ENCODE peak calls at places on chromosome 13, in five cellular contexts. One of them, this sample, is unnamed.

GRCh38 chr13:29922896-29923295 is 72.5 kb upstream of the UBL3 start:
- DNase-seq in amygdala: no peak
- DNase-seq in tibial artery: no peak
- DNase-seq in NCI-H2171 treated with DMSO at 0.1 percent for 48 hours: no peak
- DNase-seq in neural progenitor cell: no peak
- DNase-seq in this sample: no peak

GRCh38 chr13:26962671-26963070 is 202.1 kb upstream of the GPR12 start:
- DNase-seq in neural progenitor cell: no peak
- DNase-seq in tibial artery: no peak
- DNase-seq in NCI-H2171 treated with DMSO at 0.1 percent for 48 hours: no peak
- DNase-seq in amygdala: no peak
- DNase-seq in this sample: no peak

GRCh38 chr13:110836600-110836903 is 78.3 kb downstream of the ANKRD10 start:
- DNase-seq in neural progenitor cell: no peak
- DNase-seq in NCI-H2171 treated with DMSO at 0.1 percent for 48 hours: no peak
- DNase-seq in tibial artery: no peak
- DNase-seq in amygdala: no peak
- DNase-seq in this sample: no peak

GRCh38 chr13:94065741-94066140 is 413.7 kb downstream of the DCT start:
- DNase-seq in tibial artery: no peak
- DNase-seq in NCI-H2171 treated with DMSO at 0.1 percent for 48 hours: no peak
- DNase-seq in neural progenitor cell: no peak
- DNase-seq in amygdala: no peak
- DNase-seq in this sample: no peak

GRCh38 chr13:80988752-80989151 is 647.8 kb upstream of the SPRY2 start:
- DNase-seq in tibial artery: no peak
- DNase-seq in amygdala: no peak
- DNase-seq in neural progenitor cell: peak
- DNase-seq in NCI-H2171 treated with DMSO at 0.1 percent for 48 hours: no peak
- DNase-seq in this sample: peak

GRCh38 chr13:99131410-99131809 is 69.2 kb upstream of the UBAC2 start:
- DNase-seq in NCI-H2171 treated with DMSO at 0.1 percent for 48 hours: no peak
- DNase-seq in tibial artery: no peak
- DNase-seq in neural progenitor cell: no peak
- DNase-seq in amygdala: no peak
- DNase-seq in this sample: no peak

GRCh38 chr13:25217023-25217909 is 45.2 kb upstream of the AMER2 start:
- DNase-seq in amygdala: no peak
- DNase-seq in tibial artery: no peak
- DNase-seq in NCI-H2171 treated with DMSO at 0.1 percent for 48 hours: no peak
- DNase-seq in neural progenitor cell: no peak
- DNase-seq in this sample: no peak

GRCh38 chr13:47119568-47120080 is 222.8 kb upstream of the HTR2A start:
- DNase-seq in NCI-H2171 treated with DMSO at 0.1 percent for 48 hours: no peak
- DNase-seq in amygdala: no peak
- DNase-seq in neural progenitor cell: no peak
- DNase-seq in tibial artery: no peak
- DNase-seq in this sample: no peak

GRCh38 chr13:86051134-86052103 is 252.2 kb upstream of the SLITRK6 start:
- DNase-seq in neural progenitor cell: no peak
- DNase-seq in NCI-H2171 treated with DMSO at 0.1 percent for 48 hours: no peak
- DNase-seq in amygdala: no peak
- DNase-seq in tibial artery: no peak
- DNase-seq in this sample: no peak

GRCh38 chr13:21060827-21061076 is 634 bp downstream of the LATS2 start:
- DNase-seq in amygdala: no peak
- DNase-seq in NCI-H2171 treated with DMSO at 0.1 percent for 48 hours: no peak
- DNase-seq in tibial artery: peak
- DNase-seq in neural progenitor cell: no peak
- DNase-seq in this sample: no peak

GRCh38 chr13:22080832-22081231 is 410.0 kb downstream of the FGF9 start:
- DNase-seq in tibial artery: no peak
- DNase-seq in amygdala: no peak
- DNase-seq in neural progenitor cell: no peak
- DNase-seq in NCI-H2171 treated with DMSO at 0.1 percent for 48 hours: no peak
- DNase-seq in this sample: no peak